ENCODE peak calls at places on chromosomes 13 and 19, in five cellular contexts. W is BE2C; Z is stimulated activated CD4-positive, alpha-beta T cell treated with anti-CD3 and anti-CD28 coated beads, Interleukin-1b, Interleukin-23, amount 100 ng/mL, for 24 hours; M is memory B cell; T is C1 segment of cervical spinal cord. Q is an unnamed sample.

GRCh38 chr13:110554227-110554836 is 7.2 kb downstream of the RAB20 start:
- DNase-seq in W (no peak), Z (no peak), M (no peak), T (no peak), Q (no peak)

GRCh38 chr19:10334340-10335148 is 1.2 kb upstream of the RAVER1 start:
- DNase-seq in W (peak; percentile 96), Z (peak; percentile 42), M (no peak), T (peak; percentile 80), Q (no peak)

GRCh38 chr19:33302974-33303790 is 848 bp upstream of the CEBPA start:
- DNase-seq in W (peak; percentile 74), Z (no peak), M (peak; percentile 43), T (no peak), Q (no peak)

GRCh38 chr19:5396963-5397362 is 56.4 kb upstream of the PTPRS start:
- DNase-seq in W (no peak), Z (no peak), M (no peak), T (no peak), Q (no peak)

GRCh38 chr19:43799502-43800142 is 2.6 kb downstream of the LYPD5 start:
- DNase-seq in W (no peak), Z (no peak), M (no peak), T (no peak), Q (no peak)

GRCh38 chr19:7645159-7645558 is 8.2 kb downstream of the STXBP2 start:
- DNase-seq in W (no peak), Z (no peak), M (no peak), T (no peak), Q (no peak)

GRCh38 chr13:46860734-46861133 is 36.1 kb downstream of the HTR2A start:
- DNase-seq in W (peak; percentile 16), Z (no peak), M (no peak), T (no peak), Q (no peak)

GRCh38 chr13:106612688-106613087 is 44.8 kb upstream of the ARGLU1 start:
- DNase-seq in W (peak; percentile 51), Z (no peak), M (no peak), T (no peak), Q (no peak)

GRCh38 chr19:48613024-48613851 is 1.6 kb downstream of the FAM83E start:
- DNase-seq in W (no peak), Z (no peak), M (no peak), T (peak; percentile 14), Q (no peak)

GRCh38 chr19:17718988-17719711 is at the start of gene MAP1S:
- DNase-seq in W (peak; percentile 86), Z (peak; percentile 57), M (peak; percentile 64), T (peak; percentile 13), Q (no peak)

GRCh38 chr13:76522083-76522755 is 364.0 kb downstream of the KCTD12 start:
- DNase-seq in W (peak; percentile 64), Z (no peak), M (no peak), T (no peak), Q (no peak)

GRCh38 chr13:53201454-53202225 is 173.0 kb downstream of the OLFM4 start:
- DNase-seq in W (peak; percentile 58), Z (no peak), M (no peak), T (no peak), Q (peak; percentile 93)

GRCh38 chr19:18278521-18279265 is 2.7 kb downstream of the JUND start:
- DNase-seq in W (no peak), Z (no peak), M (peak; percentile 66), T (no peak), Q (no peak)

Q was measured in chondrocyte.